ENCODE peak calls at places on chromosomes 11 and 22, in four cellular contexts. K is K562, P is HL-60, B is GM12878. E is an unnamed sample.

GRCh38 chr11:11074686-11075370 is 217.0 kb upstream of the ZBED5 start:
- DNase-seq in P (no peak), B (no peak), K (no peak), E (no peak)

GRCh38 chr22:47691152-47691895 is 928.9 kb downstream of the TBC1D22A start:
- DNase-seq in K (no peak), P (no peak), B (no peak), E (no peak)

GRCh38 chr11:94449437-94449836 is 44.2 kb downstream of the MRE11 start:
- DNase-seq in K (no peak), B (no peak), P (no peak), E (no peak)

GRCh38 chr11:134418119-134418840 is 6.2 kb upstream of the B3GAT1 start:
- DNase-seq in P (no peak), B (no peak), K (no peak), E (no peak)

GRCh38 chr11:3224730-3225098 is 6.1 kb upstream of the MRGPRG start:
- DNase-seq in K (no peak), B (no peak), P (no peak), E (no peak)

GRCh38 chr11:104163100-104164027 is 583 bp downstream of the PDGFD start:
- DNase-seq in B (no peak), K (no peak), P (no peak), E (no peak)

GRCh38 chr22:25749420-25750169 is 7.6 kb downstream of the MYO18B start:
- DNase-seq in B (peak), P (no peak), K (peak), E (no peak)

GRCh38 chr11:36953986-36954385 is 355.9 kb upstream of the RAG2 start:
- DNase-seq in B (no peak), K (no peak), P (no peak), E (no peak)

GRCh38 chr11:74257934-74258553 is 53.4 kb downstream of the P4HA3 start:
- DNase-seq in K (no peak), P (no peak), B (no peak), E (no peak)

GRCh38 chr11:22634897-22635629 is 9.4 kb upstream of the FANCF start:
- DNase-seq in B (no peak), P (no peak), K (no peak), E (no peak)

GRCh38 chr11:59025097-59025496 is 61.0 kb upstream of the GLYATL1B start:
- DNase-seq in K (no peak), P (no peak), B (no peak), E (no peak)

GRCh38 chr22:19815093-19815822 is 39.4 kb downstream of the GNB1L start:
- DNase-seq in B (no peak), K (peak), P (no peak), E (no peak)

GRCh38 chr11:48058064-48058463 is 77.7 kb downstream of the PTPRJ start:
- DNase-seq in P (no peak), B (no peak), K (no peak), E (no peak)

GRCh38 chr11:111570796-111571195 is 30.3 kb downstream of the LAYN start:
- DNase-seq in B (no peak), K (no peak), P (no peak), E (no peak)

GRCh38 chr11:32018672-32019071 is 72.2 kb upstream of the RCN1 start:
- DNase-seq in K (no peak), P (no peak), B (no peak), E (no peak)

GRCh38 chr22:28773461-28773867 is 969 bp downstream of the CCDC117 start:
- DNase-seq in P (no peak), B (peak), K (no peak), E (peak)

GRCh38 chr11:12678092-12678491 is 3.9 kb downstream of the TEAD1 start:
- DNase-seq in P (no peak), K (no peak), B (no peak), E (no peak)

GRCh38 chr11:132187814-132188213 is 817.4 kb downstream of the NTM start:
- DNase-seq in B (no peak), K (no peak), P (no peak), E (no peak)

GRCh38 chr22:24305260-24305692 is 34.6 kb downstream of the SPECC1L start:
- DNase-seq in B (no peak), K (no peak), P (no peak), E (no peak)

GRCh38 chr22:45878051-45878764 is 98.8 kb downstream of the WNT7B start:
- DNase-seq in K (no peak), P (no peak), B (no peak), E (no peak)
- TF ChIP-seq SPI1 in K (no peak), P (no peak), B (no peak), E (no peak)

GRCh38 chr22:36741204-36741793 is 34.6 kb downstream of the IFT27 start:
- DNase-seq in K (peak), B (no peak), P (no peak), E (no peak)
- TF ChIP-seq SPI1 in K (peak), B (peak), P (no peak), E (peak)

GRCh38 chr11:64304032-64304315 is 1.4 kb upstream of the ESRRA start:
- DNase-seq in K (no peak), B (no peak), P (no peak), E (no peak)

GRCh38 chr11:64303109-64304031 is 2.0 kb upstream of the ESRRA start:
- DNase-seq in K (no peak), P (no peak), B (no peak), E (no peak)

GRCh38 chr11:64305075-64305690 is at the start of gene ESRRA:
- DNase-seq in B (peak), K (peak), P (peak), E (peak)

GRCh38 chr11:64305691-64306562 is 603 bp downstream of the ESRRA start:
- DNase-seq in B (no peak), P (peak), K (peak), E (no peak)

DNA sequence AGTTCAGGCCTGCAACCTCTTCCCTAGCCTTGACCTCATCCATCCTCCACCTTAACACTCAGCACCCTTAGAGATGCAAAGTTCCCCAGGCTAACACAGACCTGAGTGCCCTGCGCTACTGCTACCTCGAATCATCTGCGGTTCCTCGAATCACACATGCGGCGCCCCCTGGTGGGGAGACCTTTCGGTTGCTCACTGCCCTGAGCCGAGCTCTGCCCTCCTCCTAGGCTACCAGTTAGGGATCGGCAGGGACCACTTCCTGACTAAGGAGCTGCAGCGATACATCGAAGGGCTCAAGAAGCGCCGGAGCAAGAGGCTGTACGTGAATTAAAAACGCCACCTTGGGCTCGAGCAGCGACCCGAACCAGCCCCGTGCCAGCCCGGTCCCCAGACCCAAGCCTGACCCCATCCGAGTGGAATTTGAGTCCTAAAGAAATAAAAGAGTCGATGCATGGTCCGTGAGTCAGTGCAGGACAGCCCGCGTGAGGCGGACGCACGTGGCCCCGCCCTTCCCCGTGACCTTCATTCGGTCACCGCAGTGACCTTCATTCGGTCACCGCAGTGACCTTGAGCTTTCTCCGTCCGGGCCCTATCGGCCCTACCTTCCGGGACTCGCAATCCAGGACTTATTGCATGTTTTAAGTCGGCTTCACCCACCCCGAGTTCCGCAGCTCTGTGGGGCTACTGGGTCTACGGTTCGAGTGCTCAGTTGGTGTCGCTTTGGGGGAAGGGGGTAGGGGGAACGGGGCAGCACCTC is 830 bp upstream of the ESRRA start:
- DNase-seq in B (peak), P (peak), K (peak), E (peak)
- TF ChIP-seq SPI1 in B (peak), P (peak), K (no peak), E (no peak)

GRCh38 chr11:99019676-99020075 is 1.1 kb upstream of the CNTN5 start:
- DNase-seq in B (no peak), P (no peak), K (no peak), E (no peak)
- TF ChIP-seq SPI1 in B (no peak), P (no peak), K (no peak), E (no peak)

GRCh38 chr11:67544591-67545242 is 21.5 kb upstream of the CABP2 start:
- DNase-seq in P (no peak), B (no peak), K (no peak), E (no peak)

GRCh38 chr11:67546852-67547251 is 23.6 kb upstream of the CABP2 start:
- DNase-seq in B (no peak), K (no peak), P (no peak), E (no peak)

GRCh38 chr11:67545280-67545679 is 22.0 kb upstream of the CABP2 start:
- DNase-seq in K (peak), B (no peak), P (no peak), E (no peak)

GRCh38 chr11:67551127-67551526 is 27.9 kb upstream of the CABP2 start:
- DNase-seq in B (no peak), P (no peak), K (no peak), E (no peak)

DNA sequence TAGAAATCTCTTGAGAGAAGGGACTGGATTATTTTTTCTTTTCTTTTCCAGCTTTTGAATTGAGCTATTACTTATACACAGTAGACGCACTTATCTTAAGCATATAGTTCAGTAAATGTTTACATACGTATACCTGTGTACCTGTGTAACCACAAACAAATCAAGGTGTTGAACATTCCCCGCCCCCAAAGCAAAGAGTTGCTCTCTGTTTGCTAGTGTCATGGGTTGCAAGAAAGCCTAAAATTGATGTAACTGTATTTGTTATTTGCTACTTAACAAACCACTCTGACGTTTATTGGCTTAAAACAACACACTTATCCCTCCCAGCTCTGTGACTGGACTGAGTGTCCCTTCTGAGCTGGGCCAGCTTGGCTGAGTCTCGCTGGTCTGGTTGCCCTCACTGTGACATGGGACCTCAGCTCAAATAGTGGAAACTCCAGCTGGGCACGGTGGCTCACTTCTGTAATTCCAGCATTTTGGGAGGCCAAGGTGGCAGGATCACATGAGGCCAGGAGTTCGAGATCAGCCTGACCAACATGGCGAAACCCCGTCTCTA is 25.4 kb upstream of the CABP2 start:
- DNase-seq in K (no peak), P (no peak), B (no peak), E (no peak)
- TF ChIP-seq SPI1 in K (no peak), P (no peak), B (no peak), E (no peak)

GRCh38 chr11:128953151-128953550 is 10.5 kb upstream of the TP53AIP1 start:
- DNase-seq in K (no peak), B (no peak), P (no peak), E (no peak)

GRCh38 chr11:128961645-128962044 is 19.0 kb upstream of the TP53AIP1 start:
- DNase-seq in B (no peak), K (no peak), P (no peak), E (no peak)

GRCh38 chr11:128957204-128957482 is 14.5 kb upstream of the TP53AIP1 start:
- DNase-seq in K (no peak), B (no peak), P (no peak), E (no peak)

GRCh38 chr11:128956401-128957203 is 13.9 kb upstream of the TP53AIP1 start:
- DNase-seq in B (peak), K (peak), P (peak), E (no peak)
- TF ChIP-seq SPI1 in B (no peak), K (no peak), P (no peak), E (no peak)

E was measured in GM12891.